ENCODE peak calls at places on chromosomes 13 and 19, in five cellular contexts. One of them, this sample, is unnamed.

GRCh38 chr19:41339936-41340335 is 13.8 kb downstream of the TGFB1 start:
- DNase-seq in NCI-H2171: no peak
- DNase-seq in GM04503: no peak
- DNase-seq in NB4: no peak
- DNase-seq in fibroblast of the conjunctiva: no peak
- DNase-seq in this sample: no peak

GRCh38 chr13:47117268-47117667 is 220.4 kb upstream of the HTR2A start:
- DNase-seq in GM04503: peak
- DNase-seq in fibroblast of the conjunctiva: no peak
- DNase-seq in NB4: no peak
- DNase-seq in NCI-H2171: no peak
- DNase-seq in this sample: no peak

GRCh38 chr13:110340812-110341444 is 33.8 kb downstream of the COL4A2 start:
- DNase-seq in fibroblast of the conjunctiva: no peak
- DNase-seq in NB4: peak
- DNase-seq in GM04503: no peak
- DNase-seq in NCI-H2171: no peak
- DNase-seq in this sample: no peak

GRCh38 chr13:66886248-66886647 is 343.9 kb downstream of the PCDH9 start:
- DNase-seq in GM04503: no peak
- DNase-seq in NB4: no peak
- DNase-seq in fibroblast of the conjunctiva: no peak
- DNase-seq in NCI-H2171: no peak
- DNase-seq in this sample: peak

GRCh38 chr13:68056816-68057710 is 826.9 kb upstream of the PCDH9 start:
- DNase-seq in fibroblast of the conjunctiva: peak
- DNase-seq in NCI-H2171: no peak
- DNase-seq in GM04503: no peak
- DNase-seq in NB4: peak
- DNase-seq in this sample: no peak

GRCh38 chr13:75132800-75133695 is 348.9 kb downstream of the TBC1D4 start:
- DNase-seq in NCI-H2171: no peak
- DNase-seq in NB4: no peak
- DNase-seq in GM04503: no peak
- DNase-seq in fibroblast of the conjunctiva: no peak
- DNase-seq in this sample: no peak

GRCh38 chr13:80217614-80218456 is 123.1 kb downstream of the SPRY2 start:
- DNase-seq in NB4: no peak
- DNase-seq in fibroblast of the conjunctiva: no peak
- DNase-seq in NCI-H2171: no peak
- DNase-seq in GM04503: no peak
- DNase-seq in this sample: no peak

GRCh38 chr13:93398167-93398566 is 171.6 kb downstream of the GPC6 start:
- DNase-seq in NCI-H2171: peak
- DNase-seq in NB4: no peak
- DNase-seq in fibroblast of the conjunctiva: no peak
- DNase-seq in GM04503: peak
- DNase-seq in this sample: no peak

GRCh38 chr19:1978346-1978894 is 37.1 kb downstream of the BTBD2 start:
- DNase-seq in GM04503: no peak
- DNase-seq in NCI-H2171: no peak
- DNase-seq in fibroblast of the conjunctiva: no peak
- DNase-seq in NB4: no peak
- DNase-seq in this sample: no peak

GRCh38 chr13:33537691-33538090 is 252.1 kb upstream of the STARD13 start:
- DNase-seq in fibroblast of the conjunctiva: no peak
- DNase-seq in GM04503: no peak
- DNase-seq in NB4: no peak
- DNase-seq in NCI-H2171: no peak
- DNase-seq in this sample: no peak

This sample was measured in NCI-H446 treated with DMSO at 0.1 percent for 48 hours.